ENCODE peak calls at places on chromosome 11, in six cellular contexts. U, W, E, Z, A and T are unnamed samples. For H3K36me3 and H3K27me3, the result is how much of the 10 kb centered on the place peaks cover.

GRCh38 chr11:90250970-90251369 is 28.1 kb upstream of the CHORDC1 start:
- DNase-seq in U (no peak), W (no peak), E (no peak), Z (no peak), A (no peak), T (no peak)

GRCh38 chr11:118790357-118791014 is 478 bp downstream of the DDX6 start:
- DNase-seq in U (peak), W (peak), E (peak), Z (peak), A (peak), T (no peak)

GRCh38 chr11:84480151-84480550 is 1147.0 kb downstream of the DLG2 start:
- DNase-seq in U (no peak), W (no peak), E (no peak), Z (no peak), A (no peak), T (no peak)

GRCh38 chr11:128840137-128840536 is 27.0 kb downstream of the KCNJ1 start:
- DNase-seq in U (peak), W (no peak), E (no peak), Z (no peak), A (no peak), T (no peak)

GRCh38 chr11:126989942-126990715 is 10.4 kb downstream of the KIRREL3 start:
- DNase-seq in U (peak), W (peak), E (peak), Z (peak), A (peak), T (peak)

GRCh38 chr11:45470151-45471001 is 184.2 kb upstream of the SYT13 start:
- DNase-seq in U (no peak), W (no peak), E (no peak), Z (no peak), A (no peak), T (no peak)

GRCh38 chr11:93773601-93774200 is 10.4 kb upstream of the MED17 start:
- DNase-seq in U (no peak), W (no peak), E (no peak), Z (no peak), A (no peak), T (no peak)

GRCh38 chr11:117861151-117862018 is 15.1 kb downstream of the FXYD6 start:
- DNase-seq in U (peak), W (peak), E (peak), Z (peak), A (peak), T (no peak)

GRCh38 chr11:104222464-104222863 is 58.5 kb upstream of the PDGFD start:
- DNase-seq in U (no peak), W (no peak), E (no peak), Z (no peak), A (no peak), T (no peak)

GRCh38 chr11:65559951-65560537 is 1.9 kb upstream of the LTBP3 start:
- DNase-seq in U (no peak), W (no peak), E (no peak), Z (peak), A (no peak), T (no peak)

GRCh38 chr11:85647604-85648299 is at the start of gene TMEM126A:
- DNase-seq in U (peak), W (peak), E (peak), Z (peak), A (peak), T (peak)

GRCh38 chr11:78595431-78596130 is 20.9 kb upstream of the NARS2 start:
- DNase-seq in U (no peak), W (no peak), E (no peak), Z (peak), A (no peak), T (no peak)

GRCh38 chr11:86288776-86289507 is 13.1 kb upstream of the HIKESHI start:
- DNase-seq in U (no peak), W (no peak), E (no peak), Z (no peak), A (no peak), T (no peak)

GRCh38 chr11:61830318-61831105 is 2.4 kb downstream of the FADS2 start:
- DNase-seq in U (no peak), W (no peak), E (no peak), Z (no peak), A (no peak), T (no peak)

GRCh38 chr11:71246559-71246958 is 5.8 kb downstream of the SHANK2 start:
- DNase-seq in U (no peak), W (no peak), E (no peak), Z (no peak), A (peak), T (no peak)

GRCh38 chr11:92527467-92527866 is 302.8 kb downstream of the FAT3 start:
- DNase-seq in U (no peak), W (no peak), E (no peak), Z (no peak), A (no peak), T (no peak)

GRCh38 chr11:59815754-59816153 is 5.2 kb upstream of the MRPL16 start:
- DNase-seq in U (no peak), W (no peak), E (no peak), Z (no peak), A (no peak), T (no peak)

GRCh38 chr11:8209208-8209807 is 40.5 kb upstream of the RIC3 start:
- DNase-seq in U (no peak), W (no peak), E (no peak), Z (no peak), A (no peak), T (no peak)

GRCh38 chr11:2991477-2992233 is 474 bp downstream of the NAP1L4 start:
- DNase-seq in U (no peak), W (no peak), E (peak), Z (peak), A (no peak), T (no peak)

GRCh38 chr11:4580124-4580523 is 1.4 kb upstream of the OR52I2 start:
- DNase-seq in U (no peak), W (no peak), E (no peak), Z (no peak), A (no peak), T (no peak)

GRCh38 chr11:62844154-62844553 is 4.8 kb upstream of the WDR74 start:
- DNase-seq in U (no peak), W (no peak), E (no peak), Z (no peak), A (no peak), T (no peak)

GRCh38 chr11:69483696-69484426 is 2.4 kb downstream of the LINC01488 start:
- DNase-seq in U (no peak), W (no peak), E (no peak), Z (no peak), A (no peak), T (no peak)

GRCh38 chr11:16456366-16456765 is 100.0 kb upstream of the SOX6 start:
- DNase-seq in U (no peak), W (no peak), E (no peak), Z (no peak), A (no peak), T (no peak)

DNA sequence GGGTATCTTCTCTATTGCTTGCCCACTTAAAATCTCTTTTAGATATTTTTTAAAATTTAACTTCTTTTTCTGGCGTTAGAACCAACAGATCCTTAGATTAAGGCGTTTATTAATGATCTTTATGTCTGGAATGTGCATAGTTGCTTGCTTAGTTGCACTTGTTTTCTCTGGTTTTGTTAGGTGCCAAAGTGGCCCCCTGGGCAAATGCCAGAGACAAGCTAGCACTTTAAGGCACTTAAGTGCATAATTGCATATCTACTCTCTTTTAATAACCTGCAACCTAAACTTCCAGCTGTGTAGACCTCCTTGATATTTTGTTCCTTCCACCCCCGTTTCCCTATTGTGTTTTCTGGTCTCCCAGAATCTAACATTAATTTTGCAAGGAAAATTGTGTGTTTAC is 3.3 kb downstream of the RBM4 start:
- DNase-seq in U (no peak), W (no peak), E (no peak), Z (no peak), A (no peak), T (no peak)
- H3K36me3 ChIP-seq in U (half or more), W (half or more), E (half or more), Z (under half), A (half or more), T (half or more)

DNA sequence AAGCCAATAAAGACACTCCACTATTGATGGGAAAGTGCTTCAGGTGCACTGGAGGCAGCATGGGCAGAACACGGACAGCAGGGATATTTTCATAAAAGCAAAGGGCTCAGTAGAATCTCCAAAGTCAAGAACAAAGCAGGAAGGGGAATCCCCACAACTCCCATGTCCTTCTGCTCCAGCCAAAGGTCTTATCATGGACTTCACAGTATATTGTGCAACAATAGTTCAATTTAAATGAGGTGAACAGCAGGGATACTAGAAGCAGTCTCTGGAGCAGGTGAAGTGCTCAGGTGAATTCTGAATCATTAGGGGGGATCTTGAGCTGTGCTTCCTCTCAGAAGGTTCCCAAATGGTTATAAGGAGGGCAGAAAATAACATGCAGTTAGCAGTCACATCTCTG is 6.6 kb upstream of the OR2D2 start:
- DNase-seq in U (no peak), W (no peak), E (no peak), Z (no peak), A (no peak), T (no peak)
- H3K27me3 ChIP-seq in U (under half), W (under half), E (under half), Z (under half), A (under half), T (under half)

DNA sequence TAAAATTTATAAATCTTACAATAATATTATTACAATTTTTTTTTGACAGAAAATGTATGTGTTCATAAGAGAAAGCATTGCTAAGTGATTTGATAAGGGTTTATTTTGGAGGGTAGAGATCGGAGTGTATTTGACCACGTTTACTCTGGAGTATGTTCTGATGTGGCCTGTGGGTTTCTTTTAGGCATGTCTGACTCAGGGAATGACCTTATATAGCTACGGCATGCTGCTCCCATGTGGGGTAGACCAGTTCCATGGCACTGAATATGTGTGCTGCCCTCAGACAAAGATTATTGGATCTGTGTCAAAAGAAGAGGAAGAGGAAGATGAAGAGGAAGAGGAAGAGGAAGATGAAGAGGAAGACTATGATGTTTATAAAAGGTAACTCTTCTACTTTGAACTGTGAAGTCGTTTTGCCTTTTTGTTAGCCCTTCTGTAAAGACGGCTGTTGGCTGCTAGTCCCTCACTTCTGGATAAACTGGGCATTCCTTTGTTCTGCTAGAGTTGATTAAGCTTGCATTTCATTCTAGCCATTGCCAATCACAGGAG is 38.1 kb upstream of the ST14 start:
- DNase-seq in U (no peak), W (no peak), E (no peak), Z (no peak), A (no peak), T (no peak)
- H3K36me3 ChIP-seq in U (under half), W (under half), E (under half), Z (under half), A (half or more), T (under half)

GRCh38 chr11:17476317-17477083 is at the start of gene ABCC8:
- DNase-seq in U (no peak), W (no peak), E (peak), Z (peak), A (peak), T (no peak)
- H3K27me3 ChIP-seq in U (under half), W (under half), E (half or more), Z (half or more), A (under half), T (under half)

GRCh38 chr11:35584321-35584720 is 33.9 kb upstream of the FJX1 start:
- DNase-seq in U (no peak), W (no peak), E (no peak), Z (no peak), A (no peak), T (no peak)

GRCh38 chr11:35583126-35583525 is 35.1 kb upstream of the FJX1 start:
- DNase-seq in U (no peak), W (no peak), E (no peak), Z (no peak), A (no peak), T (no peak)

GRCh38 chr11:35583843-35584242 is 34.4 kb upstream of the FJX1 start:
- DNase-seq in U (no peak), W (no peak), E (no peak), Z (no peak), A (no peak), T (no peak)

GRCh38 chr11:35586216-35586615 is 32.0 kb upstream of the FJX1 start:
- DNase-seq in U (no peak), W (no peak), E (no peak), Z (no peak), A (no peak), T (no peak)

GRCh38 chr11:35585411-35585810 is 32.8 kb upstream of the FJX1 start:
- DNase-seq in U (no peak), W (no peak), E (no peak), Z (no peak), A (no peak), T (no peak)
- H3K36me3 ChIP-seq in U (under half), W (under half), E (under half), Z (under half), A (under half), T (under half)

DNA sequence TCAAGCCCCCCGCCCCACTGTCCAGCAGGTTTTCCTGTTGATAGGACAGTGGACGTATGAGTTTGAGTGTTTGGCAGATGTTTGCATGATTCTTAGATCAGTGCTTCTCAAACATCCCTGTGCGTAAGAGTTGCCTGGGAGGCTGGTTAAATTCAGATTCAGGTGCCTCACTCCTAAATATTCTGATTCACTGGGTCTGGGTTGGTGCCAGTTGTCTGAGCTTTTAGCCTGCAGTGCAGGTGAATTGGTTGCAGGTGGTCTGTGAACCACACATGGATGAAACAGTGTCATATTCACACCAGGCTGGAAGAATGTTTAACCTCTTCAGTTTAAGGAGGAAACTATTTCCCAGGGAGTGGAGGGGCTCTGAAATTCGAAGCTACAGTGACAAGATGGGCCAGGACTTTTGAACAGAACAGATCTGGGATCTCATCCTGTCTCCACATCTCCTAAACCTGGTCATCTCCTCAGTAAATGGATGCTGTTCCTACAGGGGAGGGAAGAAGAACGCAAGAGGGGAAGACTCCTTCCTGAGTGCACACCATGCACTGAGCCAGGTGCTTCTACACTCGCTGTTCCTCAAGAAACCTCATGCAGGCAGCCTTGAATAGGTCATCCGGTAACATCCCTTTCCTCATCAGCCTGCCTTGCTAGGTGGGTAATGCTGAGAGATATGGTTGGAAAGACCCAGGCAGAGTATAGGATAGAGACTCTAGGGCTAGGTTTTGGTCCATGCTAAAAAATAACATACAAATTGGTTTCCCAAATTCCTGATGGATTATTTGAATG is 47.8 kb downstream of the TEAD1 start:
- DNase-seq in U (no peak), W (no peak), E (no peak), Z (no peak), A (no peak), T (no peak)
- H3K27me3 ChIP-seq in U (under half), W (under half), E (under half), Z (under half), A (under half), T (under half)

GRCh38 chr11:114190630-114191029 is 105.6 kb upstream of the NNMT start:
- DNase-seq in U (no peak), W (no peak), E (no peak), Z (no peak), A (no peak), T (no peak)

GRCh38 chr11:114185436-114185835 is 110.8 kb upstream of the NNMT start:
- DNase-seq in U (peak), W (no peak), E (no peak), Z (no peak), A (no peak), T (no peak)

GRCh38 chr11:114188851-114189570 is 107.2 kb upstream of the NNMT start:
- DNase-seq in U (no peak), W (no peak), E (peak), Z (no peak), A (no peak), T (no peak)

GRCh38 chr11:114183041-114183511 is 113.1 kb upstream of the NNMT start:
- DNase-seq in U (peak), W (no peak), E (no peak), Z (no peak), A (no peak), T (no peak)

DNA sequence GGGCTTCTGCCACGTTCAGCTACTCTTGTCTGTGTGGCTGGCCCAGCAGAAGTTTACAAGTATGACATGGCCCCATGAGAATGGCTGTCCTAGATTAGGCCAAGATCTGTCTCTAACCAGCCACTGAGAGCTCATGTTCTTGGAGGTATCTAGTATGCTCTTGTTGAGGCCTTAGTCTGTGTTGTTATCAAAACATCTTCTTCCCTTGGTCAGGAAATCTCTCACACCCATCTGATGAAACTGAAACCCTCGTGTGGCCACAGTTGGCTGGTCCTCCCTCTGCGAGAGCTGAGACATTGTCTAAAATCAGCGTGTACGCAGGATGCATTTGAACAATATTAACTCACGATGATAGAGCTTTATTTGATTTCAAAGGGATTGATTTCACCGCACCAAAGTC is 109.0 kb upstream of the NNMT start:
- DNase-seq in U (no peak), W (no peak), E (no peak), Z (no peak), A (no peak), T (no peak)
- H3K36me3 ChIP-seq in U (under half), W (under half), E (under half), Z (under half), A (under half), T (under half)

DNA sequence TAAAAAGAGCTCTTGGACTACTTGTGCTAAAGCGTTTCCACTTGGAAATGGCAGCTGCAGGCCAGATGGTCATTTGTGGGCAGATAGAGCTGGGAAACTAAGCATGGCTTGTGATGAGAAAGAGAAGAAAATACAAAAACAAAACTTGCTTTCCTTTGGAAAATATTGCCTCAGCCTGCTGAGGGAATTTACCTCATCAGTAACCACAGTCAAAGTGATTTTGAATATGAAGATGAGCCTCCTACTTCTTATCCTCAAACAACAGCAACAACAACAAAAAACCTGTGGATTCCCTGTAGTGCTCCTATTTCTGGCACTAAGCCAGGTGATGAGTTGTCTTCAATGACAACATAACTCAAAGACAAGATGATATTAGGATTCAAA is 62.7 kb upstream of the FIBIN start:
- DNase-seq in U (no peak), W (no peak), E (no peak), Z (no peak), A (no peak), T (no peak)
- H3K27me3 ChIP-seq in U (under half), W (under half), E (under half), Z (under half), A (under half), T (under half)